ENCODE peak calls at places on chromosomes 12 and 14, in five cellular contexts. D is GM12891, S is GM12878, F is HCT116, T is SK-N-SH. V is an unnamed sample.

GRCh38 chr14:30227871-30228270 is 300.2 kb upstream of the PRKD1 start:
- DNase-seq in T (no peak), S (no peak), D (no peak), F (no peak), V (no peak)

GRCh38 chr14:34872822-34873590 is 2.2 kb downstream of the BAZ1A start:
- DNase-seq in T (no peak), F (no peak), S (no peak), D (peak; percentile 8), V (no peak)

GRCh38 chr12:503111-503761 is 43.5 kb downstream of the B4GALNT3 start:
- DNase-seq in T (no peak), S (no peak), F (peak; percentile 59), D (no peak), V (no peak)

GRCh38 chr12:116026346-116026745 is 251.1 kb downstream of the MED13L start:
- DNase-seq in F (no peak), D (no peak), T (no peak), S (no peak), V (no peak)

GRCh38 chr14:72443256-72443655 is 450.6 kb downstream of the DPF3 start:
- DNase-seq in F (no peak), S (no peak), T (no peak), D (no peak), V (no peak)

GRCh38 chr14:100160534-100160916 is 1.1 kb upstream of the DEGS2 start:
- DNase-seq in S (no peak), T (no peak), F (no peak), D (no peak), V (no peak)

GRCh38 chr12:63362801-63363200 is 211.8 kb upstream of the AVPR1A start:
- DNase-seq in F (no peak), S (no peak), T (no peak), D (no peak), V (no peak)

GRCh38 chr12:10288989-10289388 is 18.7 kb upstream of the KLRD1 start:
- DNase-seq in S (no peak), D (peak; percentile 2), F (no peak), T (no peak), V (no peak)

GRCh38 chr12:68932701-68933563 is at the start of gene CPM:
- DNase-seq in D (peak; percentile 81), T (peak; percentile 83), S (no peak), F (no peak), V (peak; percentile 58)

GRCh38 chr12:121538699-121539061 is 42.1 kb downstream of the KDM2B start:
- DNase-seq in T (no peak), F (peak; percentile 75), D (no peak), S (no peak), V (peak; percentile 46)

GRCh38 chr14:51648296-51648695 is 3.4 kb upstream of the FRMD6 start:
- DNase-seq in T (no peak), D (no peak), F (no peak), S (no peak), V (no peak)

GRCh38 chr12:105820407-105821140 is 318.2 kb downstream of the NUAK1 start:
- DNase-seq in D (no peak), T (no peak), S (no peak), F (no peak), V (no peak)

GRCh38 chr14:22159049-22159448 is 430.0 kb downstream of the DAD1 start:
- DNase-seq in S (no peak), F (no peak), D (no peak), T (no peak), V (no peak)

GRCh38 chr14:35879654-35880249 is 53.6 kb downstream of the BRMS1L start:
- DNase-seq in S (no peak), D (no peak), F (peak; percentile 18), T (peak; percentile 39), V (no peak)

GRCh38 chr12:43964966-43965365 is 129.1 kb downstream of the TMEM117 start:
- DNase-seq in F (no peak), S (no peak), T (no peak), D (no peak), V (no peak)

GRCh38 chr12:71070416-71071155 is 87.2 kb downstream of the TSPAN8 start:
- DNase-seq in F (no peak), D (no peak), T (no peak), S (no peak), V (no peak)

GRCh38 chr12:130879212-130879686 is 7.4 kb downstream of the RAN start:
- DNase-seq in D (peak; percentile 64), F (no peak), S (peak; percentile 69), T (peak; percentile 30), V (peak; percentile 22)

GRCh38 chr12:2023365-2023764 is 19.1 kb upstream of the DCP1B start:
- DNase-seq in T (no peak), D (no peak), F (no peak), S (no peak), V (no peak)

GRCh38 chr14:70318635-70319013 is 40.9 kb downstream of the COX16 start:
- DNase-seq in T (no peak), S (no peak), F (no peak), D (no peak), V (no peak)

GRCh38 chr12:10967409-10967808 is 19.3 kb downstream of the TAS2R50 start:
- DNase-seq in S (no peak), D (no peak), T (peak; percentile 23), F (no peak), V (no peak)

GRCh38 chr12:4700621-4701026 is 19.6 kb upstream of the GALNT8 start:
- DNase-seq in D (no peak), S (no peak), T (no peak), F (no peak), V (no peak)

GRCh38 chr12:12482150-12482761 is 80.4 kb downstream of the DUSP16 start:
- DNase-seq in F (no peak), T (no peak), S (no peak), D (no peak), V (no peak)

GRCh38 chr14:63893701-63894458 is 41.1 kb downstream of the SYNE2 start:
- DNase-seq in D (no peak), S (no peak), T (no peak), F (no peak), V (no peak)

GRCh38 chr12:31011746-31012567 is 61.7 kb upstream of the DDX11 start:
- DNase-seq in T (no peak), D (no peak), F (no peak), S (no peak), V (no peak)

GRCh38 chr12:123134755-123135282 is 16.1 kb downstream of the PITPNM2 start:
- DNase-seq in F (no peak), D (no peak), T (no peak), S (no peak), V (no peak)

GRCh38 chr14:94291159-94291905 is 1.7 kb downstream of the SERPINA10 start:
- DNase-seq in F (no peak), S (no peak), T (no peak), D (no peak), V (no peak)

GRCh38 chr12:28750946-28751714 is 397.9 kb upstream of the FAR2 start:
- DNase-seq in D (no peak), S (no peak), T (no peak), F (no peak), V (no peak)

DNA sequence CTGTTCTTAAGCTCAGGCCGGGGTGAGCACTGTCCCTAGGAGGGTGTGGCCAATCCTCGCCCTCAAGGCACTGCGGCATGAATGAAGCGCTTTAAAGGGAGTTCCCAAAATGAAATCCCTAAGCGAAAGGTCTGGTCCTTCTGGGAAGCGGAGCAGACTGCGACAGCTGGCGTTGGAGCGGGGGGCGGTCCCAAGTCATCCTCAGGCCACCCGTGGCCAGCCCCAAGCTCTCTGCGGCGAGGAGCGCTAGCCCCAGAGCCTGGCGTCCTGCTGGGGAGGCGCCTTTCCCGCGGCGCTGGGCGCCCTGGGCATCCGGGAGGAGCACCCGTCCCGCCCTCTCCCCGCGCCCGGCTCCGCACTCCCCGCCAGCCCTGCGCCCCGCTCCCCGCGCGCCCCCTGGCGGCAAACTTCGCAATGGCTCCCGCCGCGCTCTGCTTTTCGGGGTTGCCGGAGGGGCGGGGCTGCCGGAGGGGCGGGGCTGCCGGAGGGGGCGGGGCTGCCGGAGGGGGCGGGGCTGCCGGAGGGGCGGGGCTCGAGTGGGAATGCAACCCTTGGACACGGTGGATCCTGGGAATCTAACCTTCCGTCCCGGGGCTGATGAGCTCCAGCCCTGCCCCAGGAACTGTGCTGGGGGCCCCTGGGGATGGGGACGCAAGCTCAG is 25.4 kb downstream of the ZBTB42 start:
- DNase-seq in D (peak; percentile 97), F (peak; percentile 47), S (no peak), T (peak; percentile 95), V (peak; percentile 83)
- TF ChIP-seq POLR2AphosphoS5 in D (no peak), F (peak; percentile 68), S (no peak), T (peak; percentile 48), V (no peak)

GRCh38 chr12:26340649-26341048 is 145.3 kb downstream of the SSPN start:
- DNase-seq in T (no peak), F (no peak), S (peak; percentile 37), D (no peak), V (no peak)
- TF ChIP-seq POLR2AphosphoS5 in T (no peak), F (no peak), S (no peak), D (no peak), V (no peak)

DNA sequence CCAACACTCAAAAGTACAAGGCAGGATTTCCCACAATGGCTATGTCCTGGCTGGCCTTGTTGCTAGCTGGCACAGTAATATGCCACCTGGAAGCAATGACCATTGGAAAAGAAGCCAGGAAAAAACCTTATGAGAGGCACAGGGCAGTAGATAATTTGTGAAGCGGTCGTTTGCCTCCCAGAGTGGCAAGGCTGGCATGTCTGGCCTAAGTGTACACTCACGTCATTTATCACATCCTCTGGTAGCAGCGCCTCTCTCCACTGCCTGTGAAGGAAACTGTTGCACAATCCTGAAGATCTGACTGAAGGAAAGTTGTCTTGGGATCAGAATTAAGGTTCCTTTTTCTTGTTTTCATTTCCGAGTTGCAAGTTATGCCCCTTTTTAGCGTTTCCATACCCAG is 408.5 kb downstream of the ZFP36L1 start:
- DNase-seq in T (no peak), F (no peak), S (no peak), D (no peak), V (no peak)
- TF ChIP-seq POLR2AphosphoS5 in T (no peak), F (no peak), S (no peak), D (no peak), V (no peak)

GRCh38 chr14:68475802-68476201 is 317.1 kb downstream of the ZFP36L1 start:
- DNase-seq in F (no peak), D (no peak), T (no peak), S (no peak), V (no peak)

GRCh38 chr14:68473794-68474193 is 319.1 kb downstream of the ZFP36L1 start:
- DNase-seq in T (no peak), D (no peak), F (no peak), S (no peak), V (peak; percentile 28)

GRCh38 chr14:68474741-68475140 is 318.1 kb downstream of the ZFP36L1 start:
- DNase-seq in S (no peak), T (no peak), F (no peak), D (no peak), V (no peak)

GRCh38 chr14:68476965-68477455 is 315.9 kb downstream of the ZFP36L1 start:
- DNase-seq in F (no peak), S (no peak), D (no peak), T (no peak), V (no peak)

DNA sequence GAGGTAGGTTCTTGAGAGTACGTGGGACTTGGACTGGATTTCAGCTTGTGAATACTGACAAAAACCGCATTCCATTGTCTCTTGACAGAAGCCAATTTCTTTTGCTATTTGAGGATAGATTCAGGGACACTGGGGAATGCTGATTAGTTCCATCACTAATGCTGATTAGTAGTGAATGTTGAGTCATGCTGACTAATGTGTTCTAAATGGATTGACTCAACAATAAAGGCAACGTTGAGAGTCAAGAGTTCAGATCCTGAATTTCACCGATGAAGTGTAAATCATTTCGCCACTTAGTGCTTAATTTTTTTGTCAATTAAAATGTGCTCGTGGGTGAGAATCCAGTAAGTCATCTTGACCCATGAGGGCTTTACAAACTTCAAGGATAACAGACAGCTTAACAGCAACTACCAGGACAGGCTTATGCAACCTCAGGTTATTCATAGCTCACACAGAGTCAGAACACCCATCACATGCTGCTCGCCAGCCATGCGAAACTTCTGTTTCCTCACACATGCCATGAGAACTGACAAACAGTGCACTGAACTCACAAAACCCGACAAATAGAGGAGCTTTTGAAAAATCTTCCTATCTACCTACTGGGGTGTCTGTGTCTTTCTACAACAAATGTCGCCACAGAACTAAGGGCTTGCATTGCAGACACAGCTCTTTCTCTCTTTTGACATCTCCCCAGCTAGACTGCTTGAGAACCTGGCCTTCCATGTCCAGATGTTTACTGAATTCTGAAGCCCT is 316.5 kb downstream of the ZFP36L1 start:
- DNase-seq in D (no peak), T (no peak), F (no peak), S (peak; percentile 93), V (no peak)
- TF ChIP-seq POLR2AphosphoS5 in D (no peak), T (peak; percentile 69), F (no peak), S (peak; percentile 50), V (no peak)

V was measured in K562.